ENCODE peak calls at places on chromosomes 3 and 15, in eight cellular contexts. N is dorsolateral prefrontal cortex, O is neural progenitor cell, M is sigmoid colon, F is mucosa of descending colon, T is uterus, B is MM.1S, X is aorta. D is an unnamed sample.

GRCh38 chr15:77617507-77618285 is 15.0 kb downstream of the LINGO1 start:
- DNase-seq in N (no peak), O (no peak), M (no peak), F (no peak), T (no peak), B (no peak), X (no peak), D (no peak)

GRCh38 chr3:173396191-173397041 is 1.1 kb upstream of the NLGN1 start:
- DNase-seq in N (no peak), O (peak; percentile 44), M (no peak), F (no peak), T (no peak), B (peak; percentile 43), X (no peak), D (no peak)

GRCh38 chr15:92899910-92900711 is at the start of gene CHD2:
- DNase-seq in N (peak; percentile 55), O (peak; percentile 91), M (peak; percentile 74), F (peak; percentile 75), T (peak; percentile 51), B (peak; percentile 78), X (peak; percentile 64), D (peak; percentile 67)

GRCh38 chr3:120550546-120550945 is 45.6 kb upstream of the NDUFB4 start:
- DNase-seq in N (no peak), O (no peak), M (no peak), F (no peak), T (no peak), B (no peak), X (no peak), D (peak; percentile 43)

GRCh38 chr15:100863406-100864198 is 16.0 kb upstream of the ALDH1A3 start:
- DNase-seq in N (peak; percentile 78), O (no peak), M (peak; percentile 86), F (peak; percentile 60), T (peak; percentile 76), B (peak; percentile 0), X (no peak), D (peak; percentile 41)

GRCh38 chr15:25052191-25052999 is 97.6 kb downstream of the SNRPN start:
- DNase-seq in N (peak; percentile 22), O (no peak), M (peak; percentile 42), F (peak; percentile 25), T (peak; percentile 11), B (no peak), X (no peak), D (no peak)

GRCh38 chr3:191336833-191337232 is 6.5 kb upstream of the UTS2B start:
- DNase-seq in N (no peak), O (no peak), M (no peak), F (no peak), T (no peak), B (no peak), X (no peak), D (no peak)

GRCh38 chr3:11717768-11718581 is 74.3 kb upstream of the VGLL4 start:
- DNase-seq in N (no peak), O (peak; percentile 41), M (no peak), F (no peak), T (no peak), B (no peak), X (no peak), D (no peak)

GRCh38 chr3:4885322-4885721 is 93.9 kb upstream of the BHLHE40 start:
- DNase-seq in N (no peak), O (no peak), M (no peak), F (no peak), T (no peak), B (no peak), X (no peak), D (no peak)

GRCh38 chr3:63753567-63753966 is 65.5 kb upstream of the C3orf49 start:
- DNase-seq in N (no peak), O (peak; percentile 28), M (no peak), F (no peak), T (no peak), B (no peak), X (no peak), D (no peak)

GRCh38 chr3:186097663-186098451 is 11.0 kb downstream of the ETV5 start:
- DNase-seq in N (peak; percentile 86), O (peak; percentile 95), M (peak; percentile 73), F (peak; percentile 58), T (peak; percentile 28), B (no peak), X (peak; percentile 58), D (peak; percentile 63)
- H3K4me3 ChIP-seq in N (peak overlapping the region; percentile 61), O (peak overlapping the region; percentile 55), M (peak overlapping the region; percentile 41), F (no peak overlapping the region), T (peak overlapping the region; percentile 12), B (no peak overlapping the region), X (peak overlapping the region; percentile 18), D (peak overlapping the region; percentile 41)

DNA sequence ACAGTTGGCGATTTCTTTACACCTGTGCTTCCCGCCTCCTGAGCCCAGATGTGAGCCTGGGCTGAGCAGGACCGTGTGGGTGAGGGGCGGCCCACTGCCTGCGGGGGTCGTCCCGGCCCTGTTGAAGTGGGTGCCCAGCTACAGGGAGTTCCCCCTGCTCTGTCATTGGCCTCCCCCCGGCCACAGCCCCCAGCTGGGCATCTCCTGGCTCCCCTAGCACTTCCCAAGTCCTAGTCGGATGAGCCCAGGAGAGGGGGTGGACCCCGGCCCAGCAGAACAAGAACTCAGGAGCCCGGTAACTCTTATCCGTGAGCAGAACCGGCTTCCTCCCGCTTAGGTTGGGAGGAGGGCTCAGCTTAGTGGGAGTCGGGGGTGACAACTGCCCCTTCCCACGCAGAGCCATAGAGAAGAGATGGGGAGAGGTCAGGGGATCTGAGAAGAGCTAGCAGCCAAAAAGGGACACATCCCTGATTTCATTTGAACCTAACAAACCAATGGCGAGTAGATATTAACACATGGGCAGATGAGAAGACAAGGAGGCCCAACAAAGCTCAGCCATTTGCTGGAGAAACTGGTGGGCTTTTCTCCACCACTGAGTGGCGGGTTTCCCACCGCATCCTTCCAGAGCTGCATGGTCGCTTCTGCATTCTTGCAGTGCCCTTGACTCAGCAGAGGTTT is 878 bp downstream of the PAQR5 start:
- DNase-seq in N (no peak), O (no peak), M (no peak), F (no peak), T (no peak), B (no peak), X (peak; percentile 19), D (no peak)
- H3K4me3 ChIP-seq in N (peak overlapping the region; percentile 65), O (peak overlapping the region; percentile 54), M (peak overlapping the region; percentile 53), F (peak overlapping the region; percentile 40), T (no peak overlapping the region), B (peak overlapping the region; percentile 43), X (peak overlapping the region; percentile 42), D (peak overlapping the region; percentile 52)

DNA sequence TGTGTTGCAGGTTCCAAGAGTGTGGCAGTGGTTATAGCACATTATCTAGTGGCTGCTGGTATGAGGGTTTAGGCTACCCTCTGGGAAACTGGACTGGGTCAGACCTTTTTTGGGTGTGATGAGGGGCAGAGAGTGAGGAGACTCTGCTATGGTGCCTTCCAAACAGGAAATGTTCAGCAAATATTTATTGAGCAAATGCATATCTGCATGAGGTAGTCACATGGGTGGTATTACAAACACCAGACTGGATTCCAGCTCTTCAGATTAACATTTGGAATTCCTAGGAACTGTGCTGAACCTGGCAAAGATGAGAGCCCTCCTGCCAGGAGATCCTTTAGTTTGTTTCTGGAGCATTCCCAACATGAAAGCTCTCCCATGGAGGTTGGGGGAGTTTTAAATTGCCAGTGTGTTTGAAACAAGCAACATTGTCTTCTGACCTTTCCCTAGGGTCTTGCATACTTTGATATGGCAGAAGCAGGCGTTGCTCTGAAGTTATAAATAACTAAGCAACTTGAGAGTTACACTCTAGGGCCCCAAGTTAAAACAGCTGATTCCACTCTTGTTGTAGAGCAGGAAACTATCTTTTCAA is 341.2 kb upstream of the C2CD4B start:
- DNase-seq in N (no peak), O (peak; percentile 52), M (no peak), F (no peak), T (no peak), B (no peak), X (no peak), D (no peak)
- H3K4me3 ChIP-seq in N (no peak overlapping the region), O (no peak overlapping the region), M (no peak overlapping the region), F (no peak overlapping the region), T (no peak overlapping the region), B (no peak overlapping the region), X (no peak overlapping the region), D (no peak overlapping the region)

DNA sequence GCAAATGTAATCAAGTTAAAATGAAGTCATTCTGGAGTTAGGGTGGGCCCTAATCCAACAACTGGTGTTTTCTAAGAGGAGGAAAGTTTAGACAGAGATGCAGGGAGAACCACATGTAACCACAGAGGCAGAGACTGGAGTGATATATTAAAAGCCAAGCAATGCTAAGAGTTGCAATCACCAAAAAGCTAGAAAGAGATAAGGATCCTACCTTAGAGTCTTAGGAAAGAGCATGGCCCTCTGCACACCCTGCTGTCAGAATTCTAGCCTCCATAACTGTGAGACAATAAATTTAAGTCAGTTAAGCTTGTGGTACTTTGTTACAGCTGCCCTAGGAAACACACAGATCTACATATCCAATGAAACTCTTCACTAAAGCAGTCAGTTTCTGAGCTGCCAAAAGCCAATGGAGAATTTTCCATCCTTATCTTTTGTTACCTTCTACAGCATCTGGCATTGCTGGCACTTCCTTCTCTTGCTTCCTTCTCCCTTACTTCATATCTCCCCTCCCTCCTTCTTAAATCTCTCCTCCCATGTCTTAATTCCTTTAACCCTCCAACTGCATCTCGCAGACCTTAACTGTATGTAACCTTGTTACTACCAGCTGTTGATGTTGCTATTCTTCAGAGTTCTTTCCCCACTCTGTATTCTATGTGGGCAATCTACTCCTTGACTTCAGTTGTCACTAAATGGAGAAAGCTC is 11.2 kb downstream of the DCBLD2 start:
- DNase-seq in N (no peak), O (no peak), M (no peak), F (no peak), T (no peak), B (no peak), X (no peak), D (no peak)
- H3K4me3 ChIP-seq in N (no peak overlapping the region), O (no peak overlapping the region), M (no peak overlapping the region), F (no peak overlapping the region), T (no peak overlapping the region), B (no peak overlapping the region), X (no peak overlapping the region), D (no peak overlapping the region)

GRCh38 chr15:48571510-48571909 is 74.0 kb downstream of the FBN1 start:
- DNase-seq in N (no peak), O (no peak), M (no peak), F (no peak), T (no peak), B (peak; percentile 45), X (no peak), D (no peak)

GRCh38 chr15:48574187-48574586 is 71.3 kb downstream of the FBN1 start:
- DNase-seq in N (no peak), O (no peak), M (no peak), F (no peak), T (no peak), B (no peak), X (no peak), D (no peak)

GRCh38 chr15:48570838-48571237 is 74.7 kb downstream of the FBN1 start:
- DNase-seq in N (no peak), O (no peak), M (no peak), F (no peak), T (no peak), B (no peak), X (no peak), D (no peak)

GRCh38 chr15:48573780-48574179 is 71.7 kb downstream of the FBN1 start:
- DNase-seq in N (no peak), O (no peak), M (no peak), F (no peak), T (no peak), B (no peak), X (no peak), D (no peak)

GRCh38 chr15:48572823-48573222 is 72.7 kb downstream of the FBN1 start:
- DNase-seq in N (no peak), O (peak; percentile 46), M (no peak), F (no peak), T (no peak), B (no peak), X (no peak), D (no peak)
- H3K4me3 ChIP-seq in N (no peak overlapping the region), O (no peak overlapping the region), M (no peak overlapping the region), F (no peak overlapping the region), T (no peak overlapping the region), B (no peak overlapping the region), X (no peak overlapping the region), D (no peak overlapping the region)

GRCh38 chr15:90270502-90271150 is 5.2 kb downstream of the NGRN start:
- DNase-seq in N (no peak), O (no peak), M (no peak), F (no peak), T (no peak), B (no peak), X (no peak), D (no peak)
- H3K4me3 ChIP-seq in N (no peak overlapping the region), O (no peak overlapping the region), M (no peak overlapping the region), F (no peak overlapping the region), T (no peak overlapping the region), B (no peak overlapping the region), X (no peak overlapping the region), D (no peak overlapping the region)

D was measured in skeletal muscle cell.